ENCODE peak calls at places on chromosomes 7 and 10, in five cellular contexts. One of them, this sample, is unnamed.

GRCh38 chr10:106189254-106189653 is 975.3 kb downstream of the SORCS1 start:
- DNase-seq in adrenal gland: peak; percentile 25
- DNase-seq in fibroblast of lung: peak; percentile 1
- DNase-seq in PC-9: no peak
- DNase-seq in GM23248: peak; percentile 50
- DNase-seq in this sample: no peak

GRCh38 chr10:5547934-5548660 is 23.3 kb downstream of the CALML3 start:
- DNase-seq in adrenal gland: no peak
- DNase-seq in fibroblast of lung: no peak
- DNase-seq in PC-9: peak; percentile 95
- DNase-seq in GM23248: no peak
- DNase-seq in this sample: peak; percentile 68

GRCh38 chr7:35241884-35242283 is 12.0 kb downstream of the TBX20 start:
- DNase-seq in adrenal gland: no peak
- DNase-seq in fibroblast of lung: no peak
- DNase-seq in PC-9: no peak
- DNase-seq in GM23248: no peak
- DNase-seq in this sample: no peak

GRCh38 chr7:105689093-105689819 is 108.0 kb upstream of the EFCAB10 start:
- DNase-seq in adrenal gland: no peak
- DNase-seq in fibroblast of lung: no peak
- DNase-seq in PC-9: no peak
- DNase-seq in GM23248: no peak
- DNase-seq in this sample: no peak

GRCh38 chr10:130357951-130358350 is 221.8 kb downstream of the GLRX3 start:
- DNase-seq in adrenal gland: no peak
- DNase-seq in fibroblast of lung: no peak
- DNase-seq in PC-9: no peak
- DNase-seq in GM23248: no peak
- DNase-seq in this sample: no peak

GRCh38 chr7:132558815-132559214 is 17.5 kb downstream of the PLXNA4 start:
- DNase-seq in adrenal gland: no peak
- DNase-seq in fibroblast of lung: no peak
- DNase-seq in PC-9: no peak
- DNase-seq in GM23248: no peak
- DNase-seq in this sample: no peak

GRCh38 chr10:77125231-77125630 is 512.4 kb downstream of the KCNMA1 start:
- DNase-seq in adrenal gland: no peak
- DNase-seq in fibroblast of lung: no peak
- DNase-seq in PC-9: no peak
- DNase-seq in GM23248: no peak
- DNase-seq in this sample: no peak

GRCh38 chr7:22555476-22555875 is 55.5 kb upstream of the STEAP1B start:
- DNase-seq in adrenal gland: no peak
- DNase-seq in fibroblast of lung: no peak
- DNase-seq in PC-9: no peak
- DNase-seq in GM23248: no peak
- DNase-seq in this sample: no peak

GRCh38 chr7:4143511-4144160 is 538.5 kb upstream of the FOXK1 start:
- DNase-seq in adrenal gland: no peak
- DNase-seq in fibroblast of lung: no peak
- DNase-seq in PC-9: no peak
- DNase-seq in GM23248: no peak
- DNase-seq in this sample: no peak

GRCh38 chr7:132997505-132997904 is 84.4 kb downstream of the CHCHD3 start:
- DNase-seq in adrenal gland: no peak
- DNase-seq in fibroblast of lung: no peak
- DNase-seq in PC-9: no peak
- DNase-seq in GM23248: no peak
- DNase-seq in this sample: no peak

GRCh38 chr7:151390594-151391357 is 19.1 kb downstream of the WDR86 start:
- DNase-seq in adrenal gland: no peak
- DNase-seq in fibroblast of lung: no peak
- DNase-seq in PC-9: no peak
- DNase-seq in GM23248: no peak
- DNase-seq in this sample: no peak

GRCh38 chr7:77416621-77417371 is 647 bp upstream of the GSAP start:
- DNase-seq in adrenal gland: no peak
- DNase-seq in fibroblast of lung: peak; percentile 13
- DNase-seq in PC-9: no peak
- DNase-seq in GM23248: no peak
- DNase-seq in this sample: no peak

GRCh38 chr7:2757904-2758672 is 70.1 kb downstream of the AMZ1 start:
- DNase-seq in adrenal gland: peak; percentile 79
- DNase-seq in fibroblast of lung: peak; percentile 99
- DNase-seq in PC-9: peak; percentile 93
- DNase-seq in GM23248: peak; percentile 99
- DNase-seq in this sample: no peak

GRCh38 chr10:127024655-127025054 is 119.4 kb downstream of the DOCK1 start:
- DNase-seq in adrenal gland: no peak
- DNase-seq in fibroblast of lung: peak; percentile 59
- DNase-seq in PC-9: no peak
- DNase-seq in GM23248: peak; percentile 79
- DNase-seq in this sample: no peak

GRCh38 chr10:8194050-8194449 is 139.6 kb downstream of the GATA3 start:
- DNase-seq in adrenal gland: no peak
- DNase-seq in fibroblast of lung: no peak
- DNase-seq in PC-9: peak; percentile 87
- DNase-seq in GM23248: no peak
- DNase-seq in this sample: no peak

GRCh38 chr7:22052221-22052639 is 106.5 kb upstream of the CDCA7L start:
- DNase-seq in adrenal gland: no peak
- DNase-seq in fibroblast of lung: no peak
- DNase-seq in PC-9: no peak
- DNase-seq in GM23248: peak; percentile 38
- DNase-seq in this sample: no peak

GRCh38 chr7:38673795-38674194 is 42.6 kb upstream of the AMPH start:
- DNase-seq in adrenal gland: no peak
- DNase-seq in fibroblast of lung: peak; percentile 94
- DNase-seq in PC-9: peak; percentile 54
- DNase-seq in GM23248: peak; percentile 93
- DNase-seq in this sample: no peak

GRCh38 chr7:70506463-70506862 is 625.5 kb upstream of the GALNT17 start:
- DNase-seq in adrenal gland: no peak
- DNase-seq in fibroblast of lung: no peak
- DNase-seq in PC-9: no peak
- DNase-seq in GM23248: no peak
- DNase-seq in this sample: no peak

GRCh38 chr10:5447071-5447470 is 34.7 kb downstream of the NET1 start:
- DNase-seq in adrenal gland: no peak
- DNase-seq in fibroblast of lung: peak; percentile 35
- DNase-seq in PC-9: no peak
- DNase-seq in GM23248: peak; percentile 75
- DNase-seq in this sample: no peak

GRCh38 chr7:2242541-2243482 is 786 bp downstream of the NUDT1 start:
- DNase-seq in adrenal gland: no peak
- DNase-seq in fibroblast of lung: no peak
- DNase-seq in PC-9: peak; percentile 56
- DNase-seq in GM23248: peak; percentile 69
- DNase-seq in this sample: no peak

GRCh38 chr10:53490553-53490952 is 718.0 kb upstream of the MBL2 start:
- DNase-seq in adrenal gland: no peak
- DNase-seq in fibroblast of lung: no peak
- DNase-seq in PC-9: no peak
- DNase-seq in GM23248: no peak
- DNase-seq in this sample: no peak

GRCh38 chr7:128867842-128868623 is 5.4 kb downstream of the ATP6V1F start:
- DNase-seq in adrenal gland: no peak
- DNase-seq in fibroblast of lung: no peak
- DNase-seq in PC-9: no peak
- DNase-seq in GM23248: no peak
- DNase-seq in this sample: no peak

GRCh38 chr10:7788640-7789335 is 811 bp downstream of the ATP5F1C start:
- DNase-seq in adrenal gland: peak; percentile 17
- DNase-seq in fibroblast of lung: peak; percentile 24
- DNase-seq in PC-9: no peak
- DNase-seq in GM23248: peak; percentile 68
- DNase-seq in this sample: no peak

GRCh38 chr7:8753355-8753754 is 319.9 kb downstream of the NXPH1 start:
- DNase-seq in adrenal gland: no peak
- DNase-seq in fibroblast of lung: no peak
- DNase-seq in PC-9: no peak
- DNase-seq in GM23248: no peak
- DNase-seq in this sample: no peak

GRCh38 chr10:81068446-81068845 is 530.7 kb downstream of the SH2D4B start:
- DNase-seq in adrenal gland: no peak
- DNase-seq in fibroblast of lung: no peak
- DNase-seq in PC-9: no peak
- DNase-seq in GM23248: no peak
- DNase-seq in this sample: no peak

GRCh38 chr10:117217196-117217761 is 20.0 kb downstream of the KCNK18 start:
- DNase-seq in adrenal gland: no peak
- DNase-seq in fibroblast of lung: no peak
- DNase-seq in PC-9: no peak
- DNase-seq in GM23248: peak; percentile 47
- DNase-seq in this sample: no peak

GRCh38 chr7:93813514-93813913 is 77.0 kb downstream of the TFPI2 start:
- DNase-seq in adrenal gland: no peak
- DNase-seq in fibroblast of lung: no peak
- DNase-seq in PC-9: no peak
- DNase-seq in GM23248: no peak
- DNase-seq in this sample: no peak

GRCh38 chr7:124751017-124751416 is 14.6 kb downstream of the GPR37 start:
- DNase-seq in adrenal gland: no peak
- DNase-seq in fibroblast of lung: no peak
- DNase-seq in PC-9: no peak
- DNase-seq in GM23248: no peak
- DNase-seq in this sample: no peak
- H3K27ac ChIP-seq in adrenal gland: no peak overlapping the region
- H3K27ac ChIP-seq in fibroblast of lung: no peak overlapping the region
- H3K27ac ChIP-seq in PC-9: no peak overlapping the region
- H3K27ac ChIP-seq in GM23248: no peak overlapping the region
- H3K27ac ChIP-seq in this sample: no peak overlapping the region

DNA sequence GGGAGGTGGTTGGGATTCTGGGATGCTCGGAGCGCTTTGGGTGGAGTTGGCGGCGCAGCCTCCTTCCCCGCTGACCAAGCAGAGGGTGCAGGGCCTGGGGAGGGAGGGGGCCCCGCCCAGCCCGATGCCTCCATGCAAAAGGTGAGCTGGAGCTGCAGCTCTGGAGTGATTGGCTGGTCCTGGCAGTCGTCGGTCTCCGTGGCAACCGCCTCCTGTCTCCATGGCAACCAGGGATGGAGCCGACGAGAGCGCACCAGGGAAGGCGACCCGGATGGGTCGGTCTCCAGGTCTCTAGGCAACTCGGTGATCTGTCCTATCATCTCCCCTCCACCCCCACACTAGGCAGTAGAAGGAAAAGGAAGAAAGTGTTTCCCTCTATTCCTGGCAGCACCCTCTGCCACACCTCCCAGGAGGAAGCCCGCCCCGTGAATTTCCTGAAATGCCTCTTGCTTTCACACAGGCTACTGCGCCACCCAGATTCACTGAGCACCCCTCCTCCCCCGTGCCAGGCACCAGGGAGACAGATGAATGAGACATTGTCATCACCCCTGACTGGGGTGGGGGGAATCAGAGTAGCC is 634 bp upstream of the NACAD start:
- DNase-seq in adrenal gland: peak; percentile 60
- DNase-seq in fibroblast of lung: peak; percentile 50
- DNase-seq in PC-9: no peak
- DNase-seq in GM23248: peak; percentile 52
- DNase-seq in this sample: no peak
- H3K27ac ChIP-seq in adrenal gland: no peak overlapping the region
- H3K27ac ChIP-seq in fibroblast of lung: no peak overlapping the region
- H3K27ac ChIP-seq in PC-9: no peak overlapping the region
- H3K27ac ChIP-seq in GM23248: no peak overlapping the region
- H3K27ac ChIP-seq in this sample: peak overlapping the region; percentile 60

GRCh38 chr7:123769371-123769770 is 20.6 kb upstream of the WASL start:
- DNase-seq in adrenal gland: peak; percentile 85
- DNase-seq in fibroblast of lung: peak; percentile 76
- DNase-seq in PC-9: no peak
- DNase-seq in GM23248: peak; percentile 69
- DNase-seq in this sample: no peak
- H3K27ac ChIP-seq in adrenal gland: no peak overlapping the region
- H3K27ac ChIP-seq in fibroblast of lung: no peak overlapping the region
- H3K27ac ChIP-seq in PC-9: peak overlapping the region; percentile 61
- H3K27ac ChIP-seq in GM23248: no peak overlapping the region
- H3K27ac ChIP-seq in this sample: no peak overlapping the region

GRCh38 chr10:79561257-79561656 is 1.1 kb upstream of the SFTPA2 start:
- DNase-seq in adrenal gland: no peak
- DNase-seq in fibroblast of lung: no peak
- DNase-seq in PC-9: no peak
- DNase-seq in GM23248: no peak
- DNase-seq in this sample: no peak
- H3K27ac ChIP-seq in adrenal gland: no peak overlapping the region
- H3K27ac ChIP-seq in fibroblast of lung: no peak overlapping the region
- H3K27ac ChIP-seq in PC-9: no peak overlapping the region
- H3K27ac ChIP-seq in GM23248: no peak overlapping the region
- H3K27ac ChIP-seq in this sample: no peak overlapping the region

GRCh38 chr7:127844707-127845331 is 186.4 kb downstream of the LRRC4 start:
- DNase-seq in adrenal gland: peak; percentile 83
- DNase-seq in fibroblast of lung: peak; percentile 23
- DNase-seq in PC-9: no peak
- DNase-seq in GM23248: peak; percentile 73
- DNase-seq in this sample: peak; percentile 51
- H3K27ac ChIP-seq in adrenal gland: peak overlapping the region; percentile 64
- H3K27ac ChIP-seq in fibroblast of lung: no peak overlapping the region
- H3K27ac ChIP-seq in PC-9: no peak overlapping the region
- H3K27ac ChIP-seq in GM23248: no peak overlapping the region
- H3K27ac ChIP-seq in this sample: peak overlapping the region; percentile 54

DNA sequence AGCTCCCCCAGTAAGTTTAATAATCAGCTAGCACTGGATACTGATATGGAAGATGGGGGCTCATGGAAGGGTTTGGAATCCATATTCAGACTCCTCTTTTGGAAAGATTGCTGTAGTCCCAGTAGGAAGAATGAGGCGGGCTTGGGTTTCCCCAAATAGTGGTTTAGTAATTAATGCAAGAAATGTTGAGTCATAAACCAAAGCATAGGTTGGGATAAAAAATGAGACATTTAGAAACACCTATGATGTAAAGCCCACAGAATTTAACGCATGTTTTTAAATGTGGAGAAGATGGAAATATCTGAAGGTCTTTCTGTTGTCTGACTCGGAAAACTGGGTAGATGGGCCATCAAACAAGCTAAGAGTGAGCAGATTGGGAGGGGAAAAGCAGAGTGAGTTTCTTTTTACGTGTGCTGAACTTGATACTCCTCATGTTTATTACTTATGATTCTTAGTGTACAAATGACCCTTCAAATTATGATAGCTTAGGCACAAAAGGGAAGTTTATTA is 62.2 kb downstream of the LANCL2 start:
- DNase-seq in adrenal gland: no peak
- DNase-seq in fibroblast of lung: no peak
- DNase-seq in PC-9: no peak
- DNase-seq in GM23248: no peak
- DNase-seq in this sample: no peak
- H3K27ac ChIP-seq in adrenal gland: no peak overlapping the region
- H3K27ac ChIP-seq in fibroblast of lung: no peak overlapping the region
- H3K27ac ChIP-seq in PC-9: no peak overlapping the region
- H3K27ac ChIP-seq in GM23248: no peak overlapping the region
- H3K27ac ChIP-seq in this sample: no peak overlapping the region

This sample was measured in breast epithelium.